ENCODE peak calls at places on chromosome 4, in four cellular contexts. U, Q, E and B are unnamed samples.

GRCh38 chr4:87030606-87031441 is 96.0 kb downstream of the AFF1 start:
- DNase-seq in Q (no peak), U (no peak), E (peak; percentile 30), B (no peak)

GRCh38 chr4:141763373-141763772 is 127.0 kb downstream of the IL15 start:
- DNase-seq in U (no peak), Q (no peak), E (no peak), B (no peak)

GRCh38 chr4:119029847-119030535 is 105.6 kb upstream of the MYOZ2 start:
- DNase-seq in E (no peak), U (no peak), Q (no peak), B (no peak)

GRCh38 chr4:77699731-77700210 is 94.2 kb downstream of the CXCL13 start:
- DNase-seq in U (no peak), E (peak; percentile 65), Q (no peak), B (peak; percentile 94)

GRCh38 chr4:314296-314903 is 9.1 kb upstream of the ZNF732 start:
- DNase-seq in Q (peak; percentile 59), U (no peak), E (no peak), B (no peak)

GRCh38 chr4:117702353-117702752 is 331.9 kb upstream of the NDST3 start:
- DNase-seq in Q (no peak), U (no peak), E (no peak), B (no peak)

GRCh38 chr4:74623041-74623440 is 171.3 kb downstream of the BTC start:
- DNase-seq in U (no peak), Q (peak; percentile 65), E (no peak), B (peak; percentile 61)

GRCh38 chr4:37066149-37066548 is 178.4 kb upstream of the NWD2 start:
- DNase-seq in E (no peak), U (no peak), Q (no peak), B (no peak)

GRCh38 chr4:8607603-8608481 is 15.3 kb downstream of the CPZ start:
- DNase-seq in E (peak; percentile 83), Q (peak; percentile 46), U (no peak), B (peak; percentile 20)

GRCh38 chr4:87304659-87305277 is 17.9 kb downstream of the HSD17B13 start:
- DNase-seq in E (no peak), Q (no peak), U (no peak), B (no peak)

GRCh38 chr4:37882665-37883296 is 8.1 kb upstream of the TBC1D1 start:
- DNase-seq in Q (no peak), U (no peak), E (no peak), B (no peak)

GRCh38 chr4:129446074-129446473 is 350.1 kb downstream of the C4orf33 start:
- DNase-seq in U (peak; percentile 35), Q (no peak), E (no peak), B (no peak)

GRCh38 chr4:10620935-10621488 is 63.6 kb downstream of the CLNK start:
- DNase-seq in E (no peak), U (no peak), Q (no peak), B (no peak)

GRCh38 chr4:77776182-77777134 is 42.7 kb downstream of the CNOT6L start:
- DNase-seq in E (no peak), Q (no peak), U (no peak), B (peak; percentile 6)

GRCh38 chr4:38290360-38290759 is 330.2 kb downstream of the PTTG2 start:
- DNase-seq in E (peak; percentile 12), U (no peak), Q (no peak), B (peak; percentile 28)

GRCh38 chr4:85127653-85128052 is 161.2 kb upstream of the WDFY3 start:
- DNase-seq in Q (peak; percentile 76), E (peak; percentile 66), U (no peak), B (peak; percentile 53)

GRCh38 chr4:27123050-27123768 is 262.6 kb downstream of the STIM2 start:
- DNase-seq in U (no peak), E (no peak), Q (no peak), B (peak; percentile 41)

GRCh38 chr4:8297691-8298485 is 28.3 kb downstream of the HTRA3 start:
- DNase-seq in Q (no peak), U (peak; percentile 30), E (no peak), B (no peak)

GRCh38 chr4:98624642-98625041 is 33.8 kb downstream of the TSPAN5 start:
- DNase-seq in Q (no peak), E (no peak), U (no peak), B (no peak)

GRCh38 chr4:19982556-19982955 is 269.1 kb upstream of the SLIT2 start:
- DNase-seq in Q (no peak), U (no peak), E (peak; percentile 46), B (peak; percentile 75)

GRCh38 chr4:94325835-94326234 is 16.8 kb downstream of the HPGDS start:
- DNase-seq in E (no peak), Q (no peak), U (no peak), B (no peak)

GRCh38 chr4:119246177-119246576 is 33.7 kb downstream of the USP53 start:
- DNase-seq in Q (no peak), E (no peak), U (no peak), B (no peak)

GRCh38 chr4:56757270-56757746 is 64.2 kb downstream of the SPINK2 start:
- DNase-seq in U (no peak), Q (peak; percentile 68), E (peak; percentile 74), B (peak; percentile 68)

GRCh38 chr4:104015680-104016079 is 295.9 kb upstream of the TACR3 start:
- DNase-seq in Q (peak; percentile 17), U (no peak), E (no peak), B (no peak)

GRCh38 chr4:108359130-108359709 is 190.5 kb upstream of the LEF1 start:
- DNase-seq in E (no peak), U (no peak), Q (no peak), B (no peak)

GRCh38 chr4:150258569-150258968 is 180.3 kb downstream of the DCLK2 start:
- DNase-seq in Q (no peak), U (no peak), E (no peak), B (no peak)

GRCh38 chr4:87543835-87544461 is 14.8 kb upstream of the SPARCL1 start:
- DNase-seq in Q (no peak), E (peak; percentile 79), U (no peak), B (peak; percentile 33)